ENCODE peak calls at places on chromosomes 6 and 20, in seven cellular contexts. U is endothelial cell of umbilical vein, A is GM12878, E is fibroblast of lung, T is GM23248, F is mammary epithelial cell, G is HCT116. O is an unnamed sample. For H4K20me1, the result is how much of the 10 kb centered on the place peaks cover.

GRCh38 chr6:50305660-50306059 is 255.9 kb upstream of the DEFB112 start:
- DNase-seq in A (no peak), T (no peak), U (no peak), F (peak), G (no peak), E (no peak), O (no peak)

GRCh38 chr20:48783533-48784272 is 44.1 kb downstream of the PREX1 start:
- DNase-seq in U (no peak), A (no peak), T (peak), E (peak), F (no peak), G (no peak), O (no peak)

GRCh38 chr6:47690209-47690608 is 8.2 kb upstream of the ADGRF4 start:
- DNase-seq in E (no peak), U (no peak), T (no peak), F (no peak), G (no peak), A (no peak), O (no peak)

GRCh38 chr6:55953384-55953783 is 78.0 kb upstream of the BMP5 start:
- DNase-seq in G (peak), E (peak), F (peak), A (no peak), U (peak), T (peak), O (no peak)

GRCh38 chr20:64035066-64035932 is 683 bp upstream of the C20orf204 start:
- DNase-seq in G (no peak), T (no peak), A (peak), U (no peak), F (no peak), E (no peak), O (no peak)

GRCh38 chr6:170007468-170008240 is 256.2 kb downstream of the ERMARD start:
- DNase-seq in U (no peak), F (no peak), A (no peak), E (no peak), T (no peak), G (no peak), O (no peak)

GRCh38 chr20:4195499-4195898 is 180.1 kb upstream of the RNF24 start:
- DNase-seq in G (no peak), A (no peak), T (peak), F (no peak), E (no peak), U (peak), O (no peak)

GRCh38 chr6:35086636-35087360 is 54.3 kb downstream of the TCP11 start:
- DNase-seq in G (no peak), A (no peak), T (no peak), E (no peak), F (no peak), U (no peak), O (no peak)

GRCh38 chr20:34473262-34473883 is 42.8 kb upstream of the DYNLRB1 start:
- DNase-seq in U (peak), G (peak), E (peak), T (peak), A (no peak), F (peak), O (no peak)

GRCh38 chr6:135909737-135910387 is 58.4 kb downstream of the PDE7B start:
- DNase-seq in E (peak), U (peak), F (peak), T (peak), G (peak), A (peak), O (peak)

GRCh38 chr6:149334682-149335160 is 17.2 kb downstream of the TAB2 start:
- DNase-seq in E (peak), F (peak), U (peak), T (peak), A (no peak), G (peak), O (peak)

GRCh38 chr6:140062042-140063041 is 687.9 kb upstream of the CITED2 start:
- DNase-seq in A (no peak), T (peak), E (peak), F (peak), U (peak), G (no peak), O (peak)

GRCh38 chr6:36314221-36315014 is 22.3 kb downstream of the BNIP5 start:
- DNase-seq in T (peak), E (peak), G (peak), U (no peak), F (peak), A (no peak), O (peak)

GRCh38 chr6:63509652-63510352 is 62.5 kb upstream of the LOC128125822 start:
- DNase-seq in T (peak), F (peak), E (peak), G (no peak), A (no peak), U (no peak), O (no peak)

GRCh38 chr20:34525709-34526416 is 9.6 kb downstream of the DYNLRB1 start:
- DNase-seq in E (peak), A (no peak), T (peak), U (peak), G (peak), F (peak), O (peak)

GRCh38 chr20:35607003-35607735 is 8.5 kb upstream of the SPAG4 start:
- DNase-seq in A (no peak), F (peak), T (peak), E (no peak), G (no peak), U (no peak), O (peak)

GRCh38 chr6:15061176-15061575 is 184.7 kb upstream of the JARID2 start:
- DNase-seq in F (no peak), G (no peak), A (no peak), E (no peak), U (no peak), T (no peak), O (no peak)

GRCh38 chr20:44279228-44279627 is 31.8 kb downstream of the FITM2 start:
- DNase-seq in U (no peak), E (peak), A (no peak), G (no peak), F (peak), T (peak), O (no peak)

GRCh38 chr6:42193491-42193894 is 1.3 kb downstream of the GUCA1B start:
- DNase-seq in T (peak), E (peak), G (no peak), A (no peak), F (peak), U (no peak), O (peak)

GRCh38 chr6:44787254-44787844 is 399.8 kb downstream of the CDC5L start:
- DNase-seq in A (no peak), E (no peak), F (no peak), G (no peak), U (no peak), T (no peak), O (no peak)

GRCh38 chr20:47606414-47607207 is 104.9 kb downstream of the NCOA3 start:
- DNase-seq in G (no peak), A (no peak), F (no peak), T (no peak), E (no peak), U (no peak), O (no peak)

GRCh38 chr20:37714973-37715657 is 21.3 kb downstream of the CTNNBL1 start:
- DNase-seq in U (no peak), E (peak), A (no peak), F (peak), G (no peak), T (peak), O (no peak)

GRCh38 chr6:15911753-15912504 is 217.0 kb upstream of the MYLIP start:
- DNase-seq in F (no peak), T (no peak), G (no peak), U (no peak), A (no peak), E (no peak), O (no peak)

GRCh38 chr6:13378669-13379590 is 50.6 kb upstream of the TBC1D7 start:
- DNase-seq in U (no peak), F (no peak), A (no peak), E (no peak), T (no peak), G (no peak), O (no peak)

GRCh38 chr20:50724851-50725721 is 6.3 kb upstream of the PARD6B start:
- DNase-seq in G (peak), U (no peak), A (no peak), E (peak), T (peak), F (peak), O (peak)

GRCh38 chr6:31467151-31467550 is 30.8 kb upstream of the MICB start:
- DNase-seq in T (no peak), U (no peak), E (no peak), F (no peak), G (no peak), A (no peak), O (no peak)

GRCh38 chr6:41570270-41570615 is 24.1 kb downstream of the FOXP4 start:
- DNase-seq in A (no peak), U (no peak), G (no peak), E (no peak), F (no peak), T (no peak), O (no peak)

GRCh38 chr20:62808211-62808865 is 3.7 kb downstream of the OGFR start:
- DNase-seq in E (no peak), F (no peak), T (peak), U (peak), A (no peak), G (no peak), O (no peak)

GRCh38 chr20:3784863-3785239 is 1.7 kb downstream of the CENPB start:
- DNase-seq in U (no peak), G (no peak), A (no peak), F (no peak), E (no peak), T (no peak), O (no peak)

GRCh38 chr20:30630761-30631160 is 626.7 kb upstream of the DEFB115 start:
- DNase-seq in F (no peak), U (no peak), G (no peak), E (no peak), A (no peak), T (no peak), O (no peak)

GRCh38 chr6:1584996-1585668 is 24.6 kb upstream of the FOXC1 start:
- DNase-seq in T (no peak), U (no peak), F (no peak), G (no peak), A (no peak), E (no peak), O (no peak)

GRCh38 chr6:98669371-98669770 is 165.0 kb upstream of the POU3F2 start:
- DNase-seq in A (no peak), F (no peak), U (no peak), E (no peak), T (no peak), G (no peak), O (no peak)

GRCh38 chr20:23207826-23208555 is 121.9 kb upstream of the CD93 start:
- DNase-seq in E (no peak), A (no peak), T (no peak), F (no peak), G (no peak), U (peak), O (no peak)

GRCh38 chr20:23205656-23206055 is 119.5 kb upstream of the CD93 start:
- DNase-seq in F (no peak), U (peak), G (no peak), E (peak), T (peak), A (no peak), O (no peak)

GRCh38 chr20:23206061-23206460 is 119.9 kb upstream of the CD93 start:
- DNase-seq in G (no peak), U (no peak), A (no peak), E (no peak), F (no peak), T (no peak), O (no peak)

GRCh38 chr20:23205221-23205620 is 119.1 kb upstream of the CD93 start:
- DNase-seq in A (no peak), E (no peak), G (no peak), F (no peak), T (no peak), U (no peak), O (no peak)

GRCh38 chr20:23206995-23207394 is 120.9 kb upstream of the CD93 start:
- DNase-seq in F (no peak), G (no peak), E (no peak), U (no peak), T (no peak), A (no peak), O (no peak)
- H4K20me1 ChIP-seq in F (under half), G (under half), E (under half), U (under half), T (under half), A (under half), O (under half)

GRCh38 chr6:116253505-116254296 is at the start of gene TSPYL4:
- DNase-seq in E (peak), F (peak), G (peak), A (peak), T (peak), U (peak), O (peak)

GRCh38 chr6:116254297-116254724 is 436 bp upstream of the TSPYL4 start:
- DNase-seq in E (no peak), F (no peak), U (no peak), A (no peak), T (no peak), G (no peak), O (no peak)

GRCh38 chr6:116256694-116257093 is 2.8 kb upstream of the TSPYL4 start:
- DNase-seq in G (no peak), A (no peak), F (no peak), T (no peak), U (no peak), E (no peak), O (no peak)

GRCh38 chr6:116253188-116253504 is 729 bp downstream of the TSPYL4 start:
- DNase-seq in G (no peak), F (no peak), U (no peak), E (no peak), A (no peak), T (no peak), O (no peak)

GRCh38 chr6:116255246-116255800 is 1.4 kb upstream of the TSPYL4 start:
- DNase-seq in G (no peak), T (peak), A (no peak), F (no peak), E (peak), U (peak), O (no peak)
- H3K27ac ChIP-seq in G (no peak), T (peak), A (no peak), F (peak), E (no peak), U (peak), O (no peak)

GRCh38 chr6:85403331-85404015 is 46.4 kb upstream of the NT5E start:
- DNase-seq in T (peak), U (peak), A (no peak), E (peak), F (peak), G (no peak), O (peak)

GRCh38 chr6:85400331-85400730 is 49.6 kb upstream of the NT5E start:
- DNase-seq in F (no peak), A (no peak), G (no peak), T (no peak), E (no peak), U (peak), O (no peak)

GRCh38 chr6:85402922-85403321 is 47.0 kb upstream of the NT5E start:
- DNase-seq in G (no peak), T (peak), A (no peak), E (no peak), F (peak), U (no peak), O (no peak)

GRCh38 chr6:85401186-85402062 is 48.5 kb upstream of the NT5E start:
- DNase-seq in A (no peak), T (no peak), F (no peak), U (peak), G (no peak), E (no peak), O (no peak)

DNA sequence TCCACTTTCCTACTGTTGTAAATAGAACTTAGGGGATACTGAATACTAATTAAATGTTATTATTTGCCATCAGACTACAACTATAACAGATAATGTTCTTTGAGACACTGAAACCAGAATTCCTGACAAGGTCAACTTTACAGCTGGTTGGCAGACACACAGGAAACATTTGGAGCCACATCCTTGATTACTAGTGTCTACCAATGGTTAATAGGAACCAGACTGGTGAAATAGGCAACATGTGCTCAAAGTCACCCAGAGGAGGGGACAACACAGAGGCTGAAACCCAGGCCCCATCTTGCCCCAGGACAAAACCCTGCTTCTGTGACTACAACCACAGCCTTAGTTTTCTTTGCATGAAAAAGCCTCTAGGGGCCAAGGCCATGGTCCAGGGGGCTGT is 47.8 kb upstream of the NT5E start:
- DNase-seq in U (no peak), T (no peak), A (no peak), G (no peak), F (no peak), E (no peak), O (no peak)
- TF ChIP-seq EZH2 in U (no peak), T (no peak), A (no peak), G (no peak), F (no peak), E (no peak), O (no peak)

DNA sequence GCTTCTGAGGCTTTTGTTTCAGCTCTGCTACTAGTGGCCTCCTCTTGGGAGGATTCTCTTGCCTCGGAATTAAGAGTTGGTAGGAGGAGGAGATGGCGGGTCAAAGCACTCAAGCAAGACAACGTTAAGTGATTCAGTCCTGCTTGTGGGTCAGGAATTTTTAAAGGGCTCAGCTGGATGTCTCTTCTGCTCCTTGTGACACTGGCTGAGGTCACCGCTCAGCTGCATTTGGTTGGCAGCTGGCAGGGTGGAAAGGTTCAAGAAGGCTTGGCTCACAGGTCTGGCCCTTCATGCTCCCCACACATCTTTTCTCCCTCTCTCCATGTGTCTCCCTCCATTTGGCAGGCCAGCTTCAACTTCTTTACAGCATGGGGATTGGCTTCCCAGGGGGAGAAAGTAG is 641.4 kb downstream of the KIF16B start:
- DNase-seq in A (no peak), G (no peak), T (no peak), U (no peak), F (no peak), E (no peak), O (no peak)
- H4K20me1 ChIP-seq in A (under half), G (under half), T (under half), U (under half), F (under half), E (under half), O (under half)

DNA sequence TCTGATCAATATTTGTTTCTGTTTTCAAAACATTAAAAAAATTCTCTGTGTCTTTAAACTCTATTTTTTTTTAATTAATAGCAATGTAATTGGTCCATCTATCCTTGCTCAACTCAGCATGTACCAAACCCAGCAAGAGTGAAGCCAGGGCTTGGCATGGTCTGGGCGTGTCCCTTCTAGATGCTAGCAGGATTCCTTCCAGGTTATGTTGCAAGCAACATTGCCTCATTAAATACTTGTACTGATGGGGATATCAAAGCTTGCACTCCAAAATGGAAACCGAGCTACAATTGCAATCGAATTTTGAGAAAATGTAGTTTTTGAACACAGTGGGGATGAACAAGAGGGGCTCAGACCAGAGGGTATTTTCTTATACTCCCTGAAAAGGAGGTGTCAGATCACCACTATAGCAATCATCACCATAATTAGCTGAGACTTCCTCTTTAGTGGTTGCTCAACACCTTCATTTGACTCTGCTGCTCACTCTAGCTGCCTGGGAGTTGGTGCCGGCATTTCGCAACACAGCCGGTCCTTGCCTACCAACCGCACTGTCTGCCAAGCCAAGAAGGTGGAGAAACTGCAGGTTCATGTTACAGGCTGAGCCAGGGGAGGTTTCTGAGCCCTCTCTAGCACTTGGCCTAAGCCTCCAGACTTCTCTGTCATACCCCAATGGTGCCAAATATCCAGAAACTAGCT is 67.8 kb upstream of the RALGAPA2 start:
- DNase-seq in F (peak), G (no peak), A (peak), T (peak), E (no peak), U (no peak), O (peak)
- H3K27ac ChIP-seq in F (no peak), G (no peak), A (no peak), T (no peak), E (no peak), U (no peak), O (no peak)

GRCh38 chr20:46512943-46513844 is at the start of gene ZNF334:
- DNase-seq in T (peak), E (peak), U (no peak), F (peak), G (no peak), A (no peak), O (peak)
- TF ChIP-seq EZH2 in T (no peak), E (no peak), U (no peak), F (no peak), G (no peak), A (no peak), O (no peak)

GRCh38 chr20:766906-767305 is 1.4 kb downstream of the SLC52A3 start:
- DNase-seq in T (no peak), F (no peak), G (no peak), U (no peak), A (no peak), E (no peak), O (peak)
- H4K20me1 ChIP-seq in T (under half), F (under half), G (under half), U (under half), A (under half), E (under half), O (under half)

GRCh38 chr6:118505656-118506055 is 42.4 kb upstream of the PLN start:
- DNase-seq in U (no peak), F (no peak), G (no peak), E (no peak), A (no peak), T (no peak), O (no peak)
- H3K27ac ChIP-seq in U (no peak), F (no peak), G (no peak), E (no peak), A (no peak), T (no peak), O (no peak)